ENCODE peak calls at places on chromosome 16, in eight cellular contexts. One of them, this sample, is unnamed.

GRCh38 chr16:75074415-75074793 is 42.2 kb downstream of the LDHD start:
- DNase-seq in sigmoid colon: no peak
- DNase-seq in ovary: no peak
- DNase-seq in spleen: no peak
- DNase-seq in Peyer's patch: no peak
- DNase-seq in heart left ventricle: no peak
- DNase-seq in prostate gland: no peak
- DNase-seq in lower leg skin: no peak
- DNase-seq in this sample: no peak

GRCh38 chr16:50208460-50208931 is 55.4 kb downstream of the TENT4B start:
- DNase-seq in spleen: no peak
- DNase-seq in Peyer's patch: no peak
- DNase-seq in heart left ventricle: no peak
- DNase-seq in prostate gland: no peak
- DNase-seq in sigmoid colon: no peak
- DNase-seq in lower leg skin: no peak
- DNase-seq in ovary: no peak
- DNase-seq in this sample: peak; percentile 42

GRCh38 chr16:76277099-76278030 is at the start of gene CNTNAP4:
- DNase-seq in heart left ventricle: peak; percentile 29
- DNase-seq in lower leg skin: peak; percentile 86
- DNase-seq in ovary: peak; percentile 8
- DNase-seq in sigmoid colon: peak; percentile 81
- DNase-seq in Peyer's patch: no peak
- DNase-seq in spleen: no peak
- DNase-seq in prostate gland: no peak
- DNase-seq in this sample: no peak

GRCh38 chr16:70573451-70574121 is 50.0 kb downstream of the SF3B3 start:
- DNase-seq in prostate gland: peak; percentile 52
- DNase-seq in spleen: no peak
- DNase-seq in ovary: peak; percentile 45
- DNase-seq in sigmoid colon: peak; percentile 83
- DNase-seq in lower leg skin: peak; percentile 74
- DNase-seq in Peyer's patch: no peak
- DNase-seq in heart left ventricle: peak; percentile 58
- DNase-seq in this sample: no peak

GRCh38 chr16:75218256-75219076 is at the start of gene CTRB1:
- DNase-seq in heart left ventricle: no peak
- DNase-seq in lower leg skin: no peak
- DNase-seq in spleen: no peak
- DNase-seq in Peyer's patch: no peak
- DNase-seq in sigmoid colon: no peak
- DNase-seq in ovary: no peak
- DNase-seq in prostate gland: no peak
- DNase-seq in this sample: no peak

GRCh38 chr16:27365142-27366089 is 36.6 kb upstream of the IL21R start:
- DNase-seq in Peyer's patch: no peak
- DNase-seq in lower leg skin: no peak
- DNase-seq in sigmoid colon: no peak
- DNase-seq in prostate gland: no peak
- DNase-seq in spleen: no peak
- DNase-seq in ovary: no peak
- DNase-seq in heart left ventricle: no peak
- DNase-seq in this sample: no peak

GRCh38 chr16:30748634-30749445 is 615 bp downstream of the PHKG2 start:
- DNase-seq in lower leg skin: no peak
- DNase-seq in sigmoid colon: peak; percentile 83
- DNase-seq in prostate gland: no peak
- DNase-seq in heart left ventricle: peak; percentile 50
- DNase-seq in Peyer's patch: peak; percentile 25
- DNase-seq in spleen: peak; percentile 89
- DNase-seq in ovary: peak; percentile 69
- DNase-seq in this sample: no peak

GRCh38 chr16:24845726-24846547 is at the start of gene SLC5A11:
- DNase-seq in heart left ventricle: no peak
- DNase-seq in lower leg skin: peak; percentile 83
- DNase-seq in prostate gland: no peak
- DNase-seq in sigmoid colon: no peak
- DNase-seq in Peyer's patch: no peak
- DNase-seq in spleen: no peak
- DNase-seq in ovary: no peak
- DNase-seq in this sample: no peak

GRCh38 chr16:426115-426905 is 861 bp downstream of the RAB11FIP3 start:
- DNase-seq in ovary: peak; percentile 56
- DNase-seq in Peyer's patch: no peak
- DNase-seq in spleen: peak; percentile 80
- DNase-seq in prostate gland: no peak
- DNase-seq in sigmoid colon: no peak
- DNase-seq in heart left ventricle: no peak
- DNase-seq in lower leg skin: peak; percentile 90
- DNase-seq in this sample: no peak

GRCh38 chr16:87207509-87207908 is 109.7 kb downstream of the C16orf95 start:
- DNase-seq in heart left ventricle: peak; percentile 40
- DNase-seq in prostate gland: no peak
- DNase-seq in sigmoid colon: peak; percentile 67
- DNase-seq in Peyer's patch: no peak
- DNase-seq in lower leg skin: no peak
- DNase-seq in ovary: no peak
- DNase-seq in spleen: no peak
- DNase-seq in this sample: no peak

GRCh38 chr16:68444058-68444657 is 4.2 kb downstream of the SMPD3 start:
- DNase-seq in prostate gland: no peak
- DNase-seq in ovary: peak; percentile 61
- DNase-seq in spleen: no peak
- DNase-seq in sigmoid colon: no peak
- DNase-seq in Peyer's patch: no peak
- DNase-seq in lower leg skin: no peak
- DNase-seq in heart left ventricle: peak; percentile 33
- DNase-seq in this sample: peak; percentile 35

GRCh38 chr16:80350066-80350465 is 190.7 kb upstream of the DYNLRB2 start:
- DNase-seq in sigmoid colon: no peak
- DNase-seq in Peyer's patch: no peak
- DNase-seq in heart left ventricle: no peak
- DNase-seq in spleen: no peak
- DNase-seq in prostate gland: no peak
- DNase-seq in ovary: no peak
- DNase-seq in lower leg skin: no peak
- DNase-seq in this sample: no peak

GRCh38 chr16:18948372-18949020 is 22.3 kb upstream of the SMG1 start:
- DNase-seq in ovary: no peak
- DNase-seq in prostate gland: no peak
- DNase-seq in spleen: no peak
- DNase-seq in Peyer's patch: no peak
- DNase-seq in lower leg skin: no peak
- DNase-seq in heart left ventricle: no peak
- DNase-seq in sigmoid colon: no peak
- DNase-seq in this sample: no peak

GRCh38 chr16:1612320-1613111 is at the start of gene CRAMP1:
- DNase-seq in prostate gland: no peak
- DNase-seq in spleen: no peak
- DNase-seq in sigmoid colon: peak; percentile 74
- DNase-seq in heart left ventricle: peak; percentile 40
- DNase-seq in lower leg skin: peak; percentile 86
- DNase-seq in ovary: no peak
- DNase-seq in Peyer's patch: no peak
- DNase-seq in this sample: peak; percentile 47
- TF ChIP-seq POLR2A in prostate gland: peak; percentile 51
- TF ChIP-seq POLR2A in spleen: no peak
- TF ChIP-seq POLR2A in sigmoid colon: no peak
- TF ChIP-seq POLR2A in heart left ventricle: peak; percentile 25
- TF ChIP-seq POLR2A in lower leg skin: no peak
- TF ChIP-seq POLR2A in ovary: peak; percentile 33
- TF ChIP-seq POLR2A in Peyer's patch: no peak
- TF ChIP-seq POLR2A in this sample: peak; percentile 69

DNA sequence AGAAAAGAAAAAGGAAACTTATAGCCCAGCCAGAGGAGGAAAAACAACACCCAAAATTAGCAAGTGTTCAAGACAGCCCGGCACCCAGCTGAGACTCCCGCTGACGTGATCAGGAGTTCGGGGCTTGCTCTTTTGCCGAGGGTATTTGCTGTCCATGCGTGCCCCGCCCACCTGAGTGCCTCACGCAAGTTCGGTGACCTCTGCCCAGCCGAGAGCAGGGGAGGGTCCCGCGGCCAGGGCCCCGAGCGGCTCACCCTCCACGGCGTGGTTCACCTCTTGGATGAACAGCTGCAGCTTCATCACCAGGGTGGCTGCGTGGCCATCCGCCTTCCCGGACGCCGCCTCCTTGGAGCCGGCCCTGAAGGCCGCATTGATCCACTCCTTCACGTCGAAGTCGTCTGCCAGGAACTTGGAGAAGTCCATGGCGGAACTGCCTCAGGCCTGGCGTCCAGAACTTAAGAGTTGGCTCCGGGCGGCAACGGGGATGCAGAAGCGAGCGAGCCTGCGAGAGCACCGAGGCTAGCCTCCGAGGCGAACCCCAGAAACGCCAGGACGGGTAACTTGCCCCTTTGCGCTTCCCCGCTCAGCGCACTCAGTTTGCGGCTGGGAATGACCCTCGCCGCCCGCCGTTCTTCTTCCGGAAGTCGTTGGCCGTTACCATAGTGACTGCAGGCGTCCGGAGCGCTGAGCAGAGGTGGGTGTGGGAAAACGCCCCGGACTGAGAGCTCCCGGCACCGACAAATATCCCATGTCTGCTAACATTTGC is at the start of gene COG7:
- DNase-seq in lower leg skin: peak; percentile 97
- DNase-seq in spleen: peak; percentile 95
- DNase-seq in heart left ventricle: peak; percentile 90
- DNase-seq in prostate gland: peak; percentile 75
- DNase-seq in Peyer's patch: peak; percentile 74
- DNase-seq in ovary: peak; percentile 90
- DNase-seq in sigmoid colon: peak; percentile 93
- DNase-seq in this sample: peak; percentile 61
- TF ChIP-seq POLR2A in lower leg skin: no peak
- TF ChIP-seq POLR2A in spleen: no peak
- TF ChIP-seq POLR2A in heart left ventricle: no peak
- TF ChIP-seq POLR2A in prostate gland: peak; percentile 10
- TF ChIP-seq POLR2A in Peyer's patch: no peak
- TF ChIP-seq POLR2A in ovary: peak; percentile 10
- TF ChIP-seq POLR2A in sigmoid colon: no peak
- TF ChIP-seq POLR2A in this sample: peak; percentile 45

GRCh38 chr16:67028167-67028554 is 788 bp upstream of the CBFB start:
- DNase-seq in heart left ventricle: no peak
- DNase-seq in ovary: no peak
- DNase-seq in spleen: no peak
- DNase-seq in Peyer's patch: no peak
- DNase-seq in sigmoid colon: peak; percentile 17
- DNase-seq in lower leg skin: peak; percentile 25
- DNase-seq in prostate gland: no peak
- DNase-seq in this sample: no peak

GRCh38 chr16:67030221-67030962 is 1.4 kb downstream of the CBFB start:
- DNase-seq in lower leg skin: peak; percentile 54
- DNase-seq in sigmoid colon: peak; percentile 55
- DNase-seq in heart left ventricle: no peak
- DNase-seq in prostate gland: no peak
- DNase-seq in ovary: no peak
- DNase-seq in spleen: peak; percentile 23
- DNase-seq in Peyer's patch: no peak
- DNase-seq in this sample: no peak

GRCh38 chr16:67029249-67030096 is 524 bp downstream of the CBFB start:
- DNase-seq in Peyer's patch: peak; percentile 74
- DNase-seq in sigmoid colon: peak; percentile 85
- DNase-seq in heart left ventricle: peak; percentile 75
- DNase-seq in prostate gland: peak; percentile 57
- DNase-seq in lower leg skin: peak; percentile 93
- DNase-seq in ovary: peak; percentile 73
- DNase-seq in spleen: peak; percentile 93
- DNase-seq in this sample: no peak

GRCh38 chr16:67027046-67027445 is 1.9 kb upstream of the CBFB start:
- DNase-seq in lower leg skin: peak; percentile 66
- DNase-seq in heart left ventricle: no peak
- DNase-seq in Peyer's patch: no peak
- DNase-seq in sigmoid colon: peak; percentile 41
- DNase-seq in prostate gland: no peak
- DNase-seq in spleen: peak; percentile 51
- DNase-seq in ovary: peak; percentile 16
- DNase-seq in this sample: no peak

GRCh38 chr16:67028555-67029248 is at the start of gene CBFB:
- DNase-seq in lower leg skin: peak; percentile 98
- DNase-seq in spleen: peak; percentile 98
- DNase-seq in ovary: peak; percentile 92
- DNase-seq in heart left ventricle: peak; percentile 94
- DNase-seq in sigmoid colon: peak; percentile 96
- DNase-seq in prostate gland: peak; percentile 90
- DNase-seq in Peyer's patch: peak; percentile 92
- DNase-seq in this sample: peak; percentile 94
- TF ChIP-seq POLR2A in lower leg skin: no peak
- TF ChIP-seq POLR2A in spleen: no peak
- TF ChIP-seq POLR2A in ovary: peak; percentile 75
- TF ChIP-seq POLR2A in heart left ventricle: peak; percentile 18
- TF ChIP-seq POLR2A in sigmoid colon: peak; percentile 82
- TF ChIP-seq POLR2A in prostate gland: peak; percentile 74
- TF ChIP-seq POLR2A in Peyer's patch: peak; percentile 88
- TF ChIP-seq POLR2A in this sample: peak; percentile 92

GRCh38 chr16:82178352-82178751 is 8.3 kb upstream of the MPHOSPH6 start:
- DNase-seq in heart left ventricle: no peak
- DNase-seq in lower leg skin: no peak
- DNase-seq in sigmoid colon: no peak
- DNase-seq in spleen: no peak
- DNase-seq in prostate gland: no peak
- DNase-seq in Peyer's patch: no peak
- DNase-seq in ovary: no peak
- DNase-seq in this sample: no peak

GRCh38 chr16:82181456-82182185 is 11.6 kb upstream of the MPHOSPH6 start:
- DNase-seq in lower leg skin: no peak
- DNase-seq in prostate gland: no peak
- DNase-seq in ovary: no peak
- DNase-seq in spleen: no peak
- DNase-seq in Peyer's patch: no peak
- DNase-seq in sigmoid colon: no peak
- DNase-seq in heart left ventricle: no peak
- DNase-seq in this sample: no peak

GRCh38 chr16:82176204-82176603 is 6.2 kb upstream of the MPHOSPH6 start:
- DNase-seq in lower leg skin: no peak
- DNase-seq in Peyer's patch: no peak
- DNase-seq in heart left ventricle: no peak
- DNase-seq in ovary: no peak
- DNase-seq in prostate gland: no peak
- DNase-seq in sigmoid colon: no peak
- DNase-seq in spleen: no peak
- DNase-seq in this sample: no peak

GRCh38 chr16:82175627-82176026 is 5.6 kb upstream of the MPHOSPH6 start:
- DNase-seq in ovary: no peak
- DNase-seq in spleen: no peak
- DNase-seq in sigmoid colon: no peak
- DNase-seq in prostate gland: no peak
- DNase-seq in Peyer's patch: no peak
- DNase-seq in heart left ventricle: no peak
- DNase-seq in lower leg skin: no peak
- DNase-seq in this sample: no peak

DNA sequence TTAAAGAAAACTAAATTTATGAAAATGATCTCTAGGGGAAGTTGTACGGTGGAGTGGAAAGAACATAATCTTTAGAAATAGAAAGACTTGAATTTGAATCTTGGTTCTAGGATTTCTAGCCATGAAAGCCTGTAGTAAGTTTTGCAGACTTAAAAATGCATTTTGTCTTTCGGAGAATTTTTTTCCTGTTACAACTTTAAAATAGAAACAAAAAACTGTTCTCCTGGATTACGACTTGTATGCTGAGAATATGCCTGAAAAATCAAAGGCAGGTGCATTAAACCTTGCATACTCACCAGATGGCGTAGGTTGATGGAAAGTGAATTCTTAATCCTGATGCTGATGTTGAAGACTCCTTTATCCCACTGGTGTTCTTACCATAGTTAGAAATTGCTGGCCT is 7.5 kb upstream of the MPHOSPH6 start:
- DNase-seq in sigmoid colon: no peak
- DNase-seq in prostate gland: no peak
- DNase-seq in lower leg skin: no peak
- DNase-seq in heart left ventricle: no peak
- DNase-seq in spleen: no peak
- DNase-seq in Peyer's patch: no peak
- DNase-seq in ovary: no peak
- DNase-seq in this sample: no peak
- TF ChIP-seq POLR2A in sigmoid colon: no peak
- TF ChIP-seq POLR2A in prostate gland: no peak
- TF ChIP-seq POLR2A in lower leg skin: no peak
- TF ChIP-seq POLR2A in heart left ventricle: no peak
- TF ChIP-seq POLR2A in spleen: no peak
- TF ChIP-seq POLR2A in Peyer's patch: no peak
- TF ChIP-seq POLR2A in ovary: no peak
- TF ChIP-seq POLR2A in this sample: no peak

This sample was measured in H54.